ENCODE peak calls at places on chromosomes 13 and 19, in seven cellular contexts. One of them, this sample, is unnamed.

GRCh38 chr19:52187407-52187806 is 2.4 kb upstream of the PPP2R1A start:
- DNase-seq in stomach: no peak
- DNase-seq in H1: no peak
- DNase-seq in tibial nerve: no peak
- DNase-seq in A549: no peak
- DNase-seq in sigmoid colon: no peak
- DNase-seq in transverse colon: no peak
- DNase-seq in this sample: no peak

GRCh38 chr19:11264452-11265176 is 2.3 kb upstream of the DOCK6 start:
- DNase-seq in transverse colon: peak
- DNase-seq in A549: no peak
- DNase-seq in stomach: peak
- DNase-seq in H1: no peak
- DNase-seq in tibial nerve: no peak
- DNase-seq in sigmoid colon: peak
- DNase-seq in this sample: no peak

GRCh38 chr13:86569974-86570373 is 770.8 kb upstream of the SLITRK6 start:
- DNase-seq in transverse colon: no peak
- DNase-seq in tibial nerve: no peak
- DNase-seq in sigmoid colon: no peak
- DNase-seq in stomach: no peak
- DNase-seq in A549: no peak
- DNase-seq in H1: no peak
- DNase-seq in this sample: no peak

GRCh38 chr13:99655351-99656091 is 154.2 kb downstream of the TM9SF2 start:
- DNase-seq in stomach: no peak
- DNase-seq in tibial nerve: no peak
- DNase-seq in H1: no peak
- DNase-seq in sigmoid colon: no peak
- DNase-seq in A549: peak
- DNase-seq in transverse colon: no peak
- DNase-seq in this sample: no peak

GRCh38 chr13:45446181-45446580 is 18.6 kb upstream of the COG3 start:
- DNase-seq in stomach: no peak
- DNase-seq in A549: no peak
- DNase-seq in H1: no peak
- DNase-seq in transverse colon: no peak
- DNase-seq in sigmoid colon: no peak
- DNase-seq in tibial nerve: no peak
- DNase-seq in this sample: no peak

GRCh38 chr19:1082165-1082927 is 12.8 kb downstream of the POLR2E start:
- DNase-seq in A549: peak
- DNase-seq in sigmoid colon: no peak
- DNase-seq in H1: peak
- DNase-seq in stomach: peak
- DNase-seq in transverse colon: peak
- DNase-seq in tibial nerve: no peak
- DNase-seq in this sample: no peak

GRCh38 chr13:39510296-39510695 is 92.7 kb downstream of the LHFPL6 start:
- DNase-seq in A549: no peak
- DNase-seq in sigmoid colon: no peak
- DNase-seq in H1: no peak
- DNase-seq in transverse colon: no peak
- DNase-seq in tibial nerve: no peak
- DNase-seq in stomach: no peak
- DNase-seq in this sample: no peak

GRCh38 chr19:28334419-28334818 is 878.5 kb downstream of the UQCRFS1 start:
- DNase-seq in tibial nerve: no peak
- DNase-seq in H1: no peak
- DNase-seq in stomach: no peak
- DNase-seq in sigmoid colon: no peak
- DNase-seq in A549: no peak
- DNase-seq in transverse colon: no peak
- DNase-seq in this sample: no peak

GRCh38 chr19:8307965-8308866 is at the start of gene CD320:
- DNase-seq in tibial nerve: peak
- DNase-seq in transverse colon: peak
- DNase-seq in stomach: peak
- DNase-seq in sigmoid colon: peak
- DNase-seq in H1: no peak
- DNase-seq in A549: peak
- DNase-seq in this sample: peak

GRCh38 chr19:18208098-18208951 is 4.5 kb upstream of the RAB3A start:
- DNase-seq in stomach: no peak
- DNase-seq in transverse colon: peak
- DNase-seq in A549: no peak
- DNase-seq in sigmoid colon: peak
- DNase-seq in H1: no peak
- DNase-seq in tibial nerve: no peak
- DNase-seq in this sample: peak

GRCh38 chr19:7605490-7606222 is 10.0 kb downstream of the CAMSAP3 start:
- DNase-seq in transverse colon: no peak
- DNase-seq in H1: peak
- DNase-seq in tibial nerve: no peak
- DNase-seq in sigmoid colon: no peak
- DNase-seq in A549: no peak
- DNase-seq in stomach: no peak
- DNase-seq in this sample: no peak

GRCh38 chr13:51879133-51879532 is 17.4 kb downstream of the CCDC70 start:
- DNase-seq in stomach: no peak
- DNase-seq in transverse colon: no peak
- DNase-seq in A549: no peak
- DNase-seq in sigmoid colon: no peak
- DNase-seq in H1: no peak
- DNase-seq in tibial nerve: no peak
- DNase-seq in this sample: no peak

GRCh38 chr19:16033136-16033530 is 43.2 kb upstream of the TPM4 start:
- DNase-seq in stomach: peak
- DNase-seq in transverse colon: no peak
- DNase-seq in A549: no peak
- DNase-seq in H1: no peak
- DNase-seq in tibial nerve: no peak
- DNase-seq in sigmoid colon: peak
- DNase-seq in this sample: no peak

GRCh38 chr13:51585696-51586095 is 1.4 kb downstream of the WDFY2 start:
- DNase-seq in A549: no peak
- DNase-seq in transverse colon: no peak
- DNase-seq in stomach: no peak
- DNase-seq in tibial nerve: no peak
- DNase-seq in H1: no peak
- DNase-seq in sigmoid colon: no peak
- DNase-seq in this sample: no peak

GRCh38 chr19:38030681-38031422 is 123.8 kb downstream of the SIPA1L3 start:
- DNase-seq in transverse colon: no peak
- DNase-seq in H1: no peak
- DNase-seq in sigmoid colon: no peak
- DNase-seq in A549: no peak
- DNase-seq in stomach: no peak
- DNase-seq in tibial nerve: no peak
- DNase-seq in this sample: no peak

GRCh38 chr13:72208112-72208645 is 341.2 kb upstream of the DACH1 start:
- DNase-seq in A549: no peak
- DNase-seq in transverse colon: no peak
- DNase-seq in tibial nerve: no peak
- DNase-seq in H1: no peak
- DNase-seq in sigmoid colon: no peak
- DNase-seq in stomach: no peak
- DNase-seq in this sample: no peak

GRCh38 chr19:45119582-45119981 is 26.6 kb downstream of the PPP1R37 start:
- DNase-seq in tibial nerve: no peak
- DNase-seq in stomach: no peak
- DNase-seq in A549: no peak
- DNase-seq in sigmoid colon: no peak
- DNase-seq in H1: no peak
- DNase-seq in transverse colon: no peak
- DNase-seq in this sample: no peak

GRCh38 chr19:50356691-50357177 is 8.7 kb downstream of the NAPSA start:
- DNase-seq in H1: no peak
- DNase-seq in sigmoid colon: no peak
- DNase-seq in tibial nerve: no peak
- DNase-seq in A549: no peak
- DNase-seq in transverse colon: no peak
- DNase-seq in stomach: no peak
- DNase-seq in this sample: no peak

GRCh38 chr19:50361290-50362029 is 4.0 kb downstream of the NAPSA start:
- DNase-seq in sigmoid colon: no peak
- DNase-seq in stomach: no peak
- DNase-seq in transverse colon: no peak
- DNase-seq in H1: no peak
- DNase-seq in A549: no peak
- DNase-seq in tibial nerve: no peak
- DNase-seq in this sample: no peak

GRCh38 chr19:50357178-50358100 is 8.0 kb downstream of the NAPSA start:
- DNase-seq in sigmoid colon: peak
- DNase-seq in A549: peak
- DNase-seq in H1: peak
- DNase-seq in stomach: peak
- DNase-seq in transverse colon: peak
- DNase-seq in tibial nerve: peak
- DNase-seq in this sample: peak

GRCh38 chr19:50359432-50359818 is 6.0 kb downstream of the NAPSA start:
- DNase-seq in stomach: no peak
- DNase-seq in sigmoid colon: no peak
- DNase-seq in A549: no peak
- DNase-seq in H1: no peak
- DNase-seq in transverse colon: no peak
- DNase-seq in tibial nerve: no peak
- DNase-seq in this sample: no peak

DNA sequence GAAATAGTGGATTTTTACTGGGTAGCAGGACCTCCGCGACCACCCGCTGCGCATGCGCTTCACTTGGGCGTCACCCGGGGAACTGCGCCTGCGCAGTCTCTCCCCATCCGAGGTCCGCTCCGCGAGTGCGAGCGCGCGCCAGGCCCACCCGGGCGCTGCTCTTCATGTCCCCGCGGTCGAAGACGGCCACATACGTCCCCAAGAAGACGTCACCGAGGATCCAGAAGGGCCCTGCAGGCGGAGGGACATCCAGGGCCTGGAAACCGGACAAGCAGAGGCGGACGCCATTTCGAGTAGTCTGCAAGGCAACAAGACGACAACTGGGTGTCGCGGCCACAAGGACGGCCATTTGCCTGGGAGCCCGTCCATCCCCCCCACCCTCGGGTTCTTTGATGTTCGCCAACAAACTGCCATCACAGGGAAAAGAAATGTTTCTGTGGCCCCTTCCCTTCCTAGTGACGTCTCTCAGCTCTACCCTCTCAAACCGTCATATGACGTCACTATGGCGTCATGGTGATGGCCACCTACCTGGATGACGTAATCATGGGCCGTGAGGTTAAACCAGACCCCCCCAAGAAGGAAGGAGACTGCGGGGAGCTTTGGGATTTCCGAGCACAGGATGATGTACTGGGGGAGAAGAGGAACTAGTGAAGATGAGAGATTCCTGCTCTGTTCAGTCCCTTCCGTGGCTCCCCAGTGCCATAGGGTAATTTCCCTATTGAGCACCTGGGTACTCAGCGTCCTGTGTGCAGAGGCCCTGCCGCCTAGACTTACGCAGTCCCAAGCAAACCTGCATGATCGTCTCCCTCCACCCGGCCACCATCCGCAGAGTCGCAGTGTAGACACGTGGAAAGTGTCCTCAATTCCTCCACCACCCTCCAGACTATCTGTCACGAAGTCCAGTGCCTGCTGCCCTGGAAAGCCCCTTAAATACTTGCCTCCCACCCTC is 6.7 kb downstream of the NAPSA start:
- DNase-seq in A549: no peak
- DNase-seq in transverse colon: peak
- DNase-seq in stomach: peak
- DNase-seq in sigmoid colon: peak
- DNase-seq in tibial nerve: no peak
- DNase-seq in H1: no peak
- DNase-seq in this sample: peak
- H3K4me3 ChIP-seq in A549: no peak
- H3K4me3 ChIP-seq in transverse colon: peak
- H3K4me3 ChIP-seq in stomach: peak
- H3K4me3 ChIP-seq in sigmoid colon: peak
- H3K4me3 ChIP-seq in tibial nerve: peak
- H3K4me3 ChIP-seq in H1: no peak
- H3K4me3 ChIP-seq in this sample: peak

GRCh38 chr13:111638233-111638632 is 317.8 kb downstream of the TEX29 start:
- DNase-seq in H1: no peak
- DNase-seq in tibial nerve: no peak
- DNase-seq in A549: no peak
- DNase-seq in transverse colon: no peak
- DNase-seq in stomach: no peak
- DNase-seq in sigmoid colon: no peak
- DNase-seq in this sample: no peak
- TF ChIP-seq EP300 in H1: no peak
- TF ChIP-seq EP300 in tibial nerve: no peak
- TF ChIP-seq EP300 in A549: no peak
- TF ChIP-seq EP300 in transverse colon: no peak
- TF ChIP-seq EP300 in stomach: no peak
- TF ChIP-seq EP300 in sigmoid colon: no peak
- TF ChIP-seq EP300 in this sample: no peak

DNA sequence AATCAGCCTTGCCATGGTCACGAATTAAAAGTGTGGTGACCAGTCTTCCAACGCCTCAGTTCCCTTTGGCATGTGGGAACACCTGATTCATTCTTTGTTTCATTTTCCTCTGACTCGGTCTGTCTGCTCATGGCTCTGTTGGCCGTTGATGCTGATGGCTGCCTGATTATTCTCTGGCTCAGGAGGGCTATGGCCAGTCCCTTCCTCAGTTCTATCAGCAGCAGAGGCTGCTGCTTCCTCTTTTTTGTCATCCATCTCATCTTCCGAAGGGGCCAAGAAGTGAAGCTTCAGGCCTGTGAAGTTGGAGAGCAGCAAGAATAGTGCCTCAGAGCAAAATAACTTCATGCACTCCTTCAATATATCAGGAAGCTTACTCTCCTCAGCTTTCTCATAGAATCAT is 9.5 kb upstream of the MLNR start:
- DNase-seq in transverse colon: no peak
- DNase-seq in tibial nerve: no peak
- DNase-seq in H1: no peak
- DNase-seq in sigmoid colon: no peak
- DNase-seq in A549: no peak
- DNase-seq in stomach: no peak
- DNase-seq in this sample: no peak
- TF ChIP-seq POLR2A in transverse colon: no peak
- TF ChIP-seq POLR2A in tibial nerve: no peak
- TF ChIP-seq POLR2A in H1: no peak
- TF ChIP-seq POLR2A in sigmoid colon: no peak
- TF ChIP-seq POLR2A in A549: no peak
- TF ChIP-seq POLR2A in stomach: no peak
- TF ChIP-seq POLR2A in this sample: no peak

DNA sequence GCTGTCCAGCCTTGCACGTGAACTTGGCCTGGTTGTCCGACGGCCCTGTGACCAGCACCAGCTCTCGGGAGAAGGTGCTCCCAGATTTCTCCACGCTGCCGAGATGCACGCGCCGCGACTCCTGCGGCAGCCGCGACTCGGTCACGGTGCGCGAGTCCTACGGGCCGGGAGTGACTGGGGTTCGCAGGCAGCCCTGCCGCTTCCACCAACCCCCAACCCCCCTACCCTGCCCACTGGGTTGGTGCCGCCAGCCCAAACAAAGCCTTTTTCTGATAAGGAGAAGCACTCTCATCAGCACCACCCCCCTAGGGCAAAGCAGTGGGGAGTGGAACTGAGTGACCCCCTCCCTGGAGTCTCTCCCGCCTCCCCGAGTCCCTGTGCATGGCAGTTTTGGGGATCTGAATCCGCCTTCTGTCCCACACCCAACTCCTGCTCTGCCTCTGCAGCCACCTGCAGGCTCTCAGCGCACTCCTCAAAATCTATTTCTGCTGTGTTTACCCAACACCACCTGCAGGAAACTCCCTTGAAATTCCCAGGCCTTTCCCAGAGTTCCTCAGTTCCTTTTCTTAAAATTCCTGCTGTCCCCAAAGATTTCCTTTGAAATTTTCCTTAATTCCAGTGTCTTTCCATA is 6.2 kb downstream of the NPHS1 start:
- DNase-seq in stomach: no peak
- DNase-seq in tibial nerve: no peak
- DNase-seq in H1: no peak
- DNase-seq in sigmoid colon: no peak
- DNase-seq in transverse colon: no peak
- DNase-seq in A549: peak
- DNase-seq in this sample: no peak
- H3K4me3 ChIP-seq in stomach: peak
- H3K4me3 ChIP-seq in tibial nerve: no peak
- H3K4me3 ChIP-seq in H1: peak
- H3K4me3 ChIP-seq in sigmoid colon: no peak
- H3K4me3 ChIP-seq in transverse colon: peak
- H3K4me3 ChIP-seq in A549: peak
- H3K4me3 ChIP-seq in this sample: no peak

This sample was measured in ovary.